ENCODE peak calls at places on chromosomes 7 and 10, in eight cellular contexts. L is GM12865; J is gastrocnemius medialis; W is NCI-H1105; H is H4; T is anterior cingulate cortex; N is stimulated activated CD8-positive, alpha-beta memory T cell treated with anti-CD3 and anti-CD28 coated beads, Interleukin-15, amount 100 ng/mL, for 1 hour; X is cardiac fibroblast. E is an unnamed sample.

GRCh38 chr7:27242580-27243339 is at the start of gene EVX1:
- DNase-seq in J (no peak), L (no peak), X (peak), W (peak), N (no peak), H (no peak), T (no peak), E (no peak)

GRCh38 chr10:119235381-119235780 is 28.0 kb downstream of the GRK5 start:
- DNase-seq in T (peak), J (no peak), X (peak), N (no peak), W (no peak), L (no peak), H (no peak), E (no peak)

GRCh38 chr10:61742812-61743211 is 80.1 kb downstream of the CABCOCO1 start:
- DNase-seq in N (no peak), T (no peak), J (no peak), W (no peak), L (no peak), H (no peak), X (no peak), E (no peak)

GRCh38 chr10:129900825-129901224 is 63.2 kb downstream of the EBF3 start:
- DNase-seq in T (no peak), X (no peak), W (no peak), H (no peak), N (no peak), L (no peak), J (no peak), E (no peak)

GRCh38 chr10:114694735-114695134 is 36.7 kb upstream of the ABLIM1 start:
- DNase-seq in L (peak), N (no peak), X (peak), J (no peak), W (no peak), T (no peak), H (no peak), E (peak)

GRCh38 chr10:80444646-80445319 is 9.3 kb upstream of the TSPAN14 start:
- DNase-seq in H (peak), L (peak), W (no peak), J (peak), X (peak), T (peak), N (peak), E (peak)

GRCh38 chr10:16520900-16521299 is 779 bp downstream of the C1QL3 start:
- DNase-seq in H (no peak), L (peak), X (peak), N (no peak), W (no peak), T (no peak), J (no peak), E (no peak)

GRCh38 chr7:157414702-157415096 is 77.9 kb downstream of the DNAJB6 start:
- DNase-seq in H (no peak), N (no peak), X (no peak), W (no peak), L (no peak), J (no peak), T (no peak), E (no peak)

GRCh38 chr7:44618045-44618444 is 11.6 kb downstream of the OGDH start:
- DNase-seq in J (no peak), W (no peak), N (no peak), L (no peak), T (no peak), H (no peak), X (no peak), E (no peak)

GRCh38 chr10:73827346-73828089 is 16.1 kb upstream of the NDST2 start:
- DNase-seq in W (no peak), J (no peak), N (no peak), X (no peak), H (peak), L (no peak), T (no peak), E (no peak)

GRCh38 chr10:77605466-77605865 is 32.1 kb downstream of the KCNMA1 start:
- DNase-seq in J (no peak), H (no peak), L (no peak), W (no peak), X (no peak), T (no peak), N (no peak), E (no peak)

GRCh38 chr7:10780400-10780747 is 193.3 kb upstream of the PHF14 start:
- DNase-seq in L (no peak), N (no peak), J (no peak), T (no peak), H (no peak), X (no peak), W (no peak), E (no peak)

GRCh38 chr7:123727071-123727837 is 21.5 kb downstream of the WASL start:
- DNase-seq in L (no peak), J (no peak), W (no peak), N (no peak), X (peak), T (no peak), H (peak), E (no peak)

GRCh38 chr7:19488056-19488455 is 220.8 kb downstream of the POLR1F start:
- DNase-seq in X (no peak), J (no peak), T (no peak), N (no peak), W (no peak), H (no peak), L (no peak), E (no peak)

GRCh38 chr10:59704644-59705043 is 5.0 kb downstream of the SLC16A9 start:
- DNase-seq in J (no peak), N (no peak), X (peak), H (no peak), L (no peak), W (no peak), T (no peak), E (no peak)

GRCh38 chr7:77284005-77284404 is 84.4 kb upstream of the FGL2 start:
- DNase-seq in W (no peak), H (no peak), N (no peak), X (no peak), J (no peak), L (no peak), T (no peak), E (no peak)

GRCh38 chr10:58016614-58017013 is 251.1 kb downstream of the IPMK start:
- DNase-seq in L (no peak), X (no peak), J (no peak), W (no peak), N (no peak), H (no peak), T (no peak), E (no peak)

GRCh38 chr10:22476601-22477364 is 131.5 kb downstream of the SPAG6 start:
- DNase-seq in H (no peak), N (no peak), T (no peak), L (no peak), J (no peak), W (no peak), X (no peak), E (no peak)

GRCh38 chr7:137036768-137037167 is 168.3 kb downstream of the CHRM2 start:
- DNase-seq in W (no peak), X (peak), N (no peak), H (no peak), J (no peak), L (no peak), T (no peak), E (no peak)

GRCh38 chr10:75100764-75101291 is 10.6 kb upstream of the SAMD8 start:
- DNase-seq in J (no peak), W (no peak), X (no peak), N (no peak), L (no peak), H (no peak), T (no peak), E (no peak)

GRCh38 chr7:142482899-142483658 is 225.2 kb upstream of the PRSS58 start:
- DNase-seq in N (peak), T (no peak), H (peak), W (no peak), L (peak), J (no peak), X (peak), E (peak)

GRCh38 chr10:62162261-62162660 is 106.4 kb downstream of the RTKN2 start:
- DNase-seq in L (no peak), X (no peak), N (no peak), H (no peak), W (no peak), T (no peak), J (no peak), E (no peak)

GRCh38 chr7:95715274-95715673 is 57.1 kb upstream of the DYNC1I1 start:
- DNase-seq in T (no peak), H (no peak), W (no peak), N (no peak), L (peak), J (no peak), X (no peak), E (no peak)

GRCh38 chr7:37054631-37055300 is 330.5 kb upstream of the AOAH start:
- DNase-seq in J (no peak), X (peak), W (no peak), N (no peak), L (no peak), T (no peak), H (peak), E (no peak)

GRCh38 chr7:52838981-52839411 is 196.4 kb upstream of the POM121L12 start:
- DNase-seq in J (no peak), T (no peak), H (peak), L (no peak), X (no peak), N (no peak), W (no peak), E (no peak)

GRCh38 chr7:134826105-134826504 is 46.7 kb downstream of the CALD1 start:
- DNase-seq in L (no peak), X (peak), W (no peak), N (no peak), J (no peak), H (peak), T (no peak), E (no peak)

GRCh38 chr7:82722946-82723345 is 279.4 kb upstream of the CACNA2D1 start:
- DNase-seq in N (no peak), J (no peak), X (no peak), W (no peak), H (no peak), L (no peak), T (no peak), E (peak)

GRCh38 chr10:5528989-5529701 is 4.4 kb downstream of the CALML3 start:
- DNase-seq in W (no peak), X (no peak), H (no peak), L (no peak), N (no peak), J (no peak), T (no peak), E (no peak)

GRCh38 chr10:51638737-51639136 is 60.7 kb downstream of the CSTF2T start:
- DNase-seq in N (no peak), T (no peak), W (no peak), H (no peak), J (no peak), X (no peak), L (no peak), E (peak)

GRCh38 chr7:121555558-121555957 is 159.4 kb upstream of the FAM3C start:
- DNase-seq in X (no peak), N (no peak), H (no peak), W (no peak), L (no peak), T (no peak), J (no peak), E (no peak)

GRCh38 chr10:68559872-68560200 is 301 bp upstream of the TET1 start:
- DNase-seq in J (no peak), W (no peak), T (no peak), H (no peak), N (no peak), X (no peak), L (no peak), E (no peak)

GRCh38 chr7:88835147-88835728 is 39.7 kb upstream of the TEX47 start:
- DNase-seq in N (no peak), H (peak), J (no peak), X (peak), W (peak), L (peak), T (no peak), E (peak)

GRCh38 chr7:127792528-127793342 is 140.7 kb downstream of the SND1 start:
- DNase-seq in H (peak), T (no peak), X (no peak), N (no peak), J (no peak), L (peak), W (peak), E (peak)

GRCh38 chr7:148303295-148304013 is 287.1 kb upstream of the C7orf33 start:
- DNase-seq in T (no peak), H (peak), X (peak), W (no peak), L (no peak), J (peak), N (no peak), E (no peak)

GRCh38 chr7:4792537-4793126 is 17.2 kb downstream of the AP5Z1 start:
- DNase-seq in W (no peak), N (no peak), L (no peak), T (no peak), J (no peak), H (no peak), X (no peak), E (no peak)

GRCh38 chr10:30170814-30171213 is 111.4 kb upstream of the JCAD start:
- DNase-seq in L (no peak), X (peak), H (no peak), W (no peak), J (no peak), N (no peak), T (no peak), E (peak)

GRCh38 chr10:129678186-129678585 is 211.1 kb downstream of the MGMT start:
- DNase-seq in J (no peak), X (no peak), L (no peak), W (no peak), H (no peak), N (no peak), T (no peak), E (no peak)